ENCODE peak calls at places on chromosomes 1 and 21, in four cellular contexts. Z is HFFc6, V is GM10248, C is progenitor cell of endocrine pancreas. O is an unnamed sample.

GRCh38 chr1:172533511-172534116 is 664 bp downstream of the SUCO start:
- DNase-seq in C (no peak), Z (no peak), V (peak; percentile 10), O (no peak)

GRCh38 chr1:207883104-207883651 is 27.7 kb downstream of the CD34 start:
- DNase-seq in Z (no peak), V (no peak), C (no peak), O (no peak)

GRCh38 chr1:186628910-186629309 is 51.3 kb downstream of the PTGS2 start:
- DNase-seq in V (no peak), Z (no peak), C (no peak), O (no peak)

GRCh38 chr1:150165622-150166612 is 16.2 kb downstream of the PLEKHO1 start:
- DNase-seq in Z (peak; percentile 40), V (peak; percentile 65), C (no peak), O (no peak)

GRCh38 chr1:248841702-248842395 is 3.8 kb downstream of the ZNF672 start:
- DNase-seq in V (no peak), Z (peak; percentile 48), C (no peak), O (no peak)

GRCh38 chr1:62515055-62515454 is 78.2 kb downstream of the USP1 start:
- DNase-seq in V (no peak), C (no peak), Z (no peak), O (no peak)

GRCh38 chr1:211420845-211421454 is 71.0 kb downstream of the RD3 start:
- DNase-seq in V (no peak), C (no peak), Z (peak; percentile 10), O (no peak)

GRCh38 chr1:32742132-32742947 is 39.8 kb upstream of the SYNC start:
- DNase-seq in Z (no peak), V (no peak), C (peak; percentile 31), O (no peak)

GRCh38 chr21:14826630-14827029 is 238.2 kb downstream of the NRIP1 start:
- DNase-seq in C (no peak), V (peak; percentile 14), Z (no peak), O (no peak)

GRCh38 chr1:99869304-99869703 is 19.1 kb downstream of the AGL start:
- DNase-seq in Z (no peak), C (no peak), V (no peak), O (peak; percentile 25)

GRCh38 chr1:221739677-221740025 is 2.2 kb downstream of the DUSP10 start:
- DNase-seq in Z (no peak), V (no peak), C (no peak), O (no peak)

GRCh38 chr1:41483960-41484844 is at the start of gene EDN2:
- DNase-seq in C (no peak), V (no peak), Z (no peak), O (no peak)

GRCh38 chr1:71882241-71883036 is 399.9 kb downstream of the NEGR1 start:
- DNase-seq in V (no peak), Z (no peak), C (no peak), O (no peak)

GRCh38 chr1:27672750-27673112 is 739 bp upstream of the IFI6 start:
- DNase-seq in C (no peak), Z (peak; percentile 38), V (no peak), O (no peak)
- TF ChIP-seq CTCF in C (no peak), Z (no peak), V (no peak), O (no peak)

GRCh38 chr1:183655562-183656075 is 2.5 kb upstream of the APOBEC4 start:
- DNase-seq in C (peak; percentile 61), V (peak; percentile 78), Z (peak; percentile 74), O (peak; percentile 59)
- TF ChIP-seq CTCF in C (peak; percentile 91), V (peak; percentile 69), Z (peak; percentile 98), O (peak; percentile 73)

GRCh38 chr1:158972841-158973240 is 36.9 kb upstream of the IFI16 start:
- DNase-seq in V (no peak), Z (no peak), C (no peak), O (no peak)
- TF ChIP-seq CTCF in V (peak; percentile 11), Z (no peak), C (peak; percentile 18), O (no peak)

GRCh38 chr1:16066245-16066644 is 7.2 kb downstream of the FAM131C start:
- DNase-seq in V (no peak), C (no peak), Z (no peak), O (no peak)

GRCh38 chr1:16065197-16065576 is 8.3 kb downstream of the FAM131C start:
- DNase-seq in C (no peak), V (no peak), Z (no peak), O (no peak)

GRCh38 chr1:16063226-16063829 is 10.1 kb downstream of the FAM131C start:
- DNase-seq in C (no peak), V (no peak), Z (no peak), O (no peak)

GRCh38 chr1:16063921-16064320 is 9.5 kb downstream of the FAM131C start:
- DNase-seq in Z (no peak), V (no peak), C (no peak), O (no peak)

DNA sequence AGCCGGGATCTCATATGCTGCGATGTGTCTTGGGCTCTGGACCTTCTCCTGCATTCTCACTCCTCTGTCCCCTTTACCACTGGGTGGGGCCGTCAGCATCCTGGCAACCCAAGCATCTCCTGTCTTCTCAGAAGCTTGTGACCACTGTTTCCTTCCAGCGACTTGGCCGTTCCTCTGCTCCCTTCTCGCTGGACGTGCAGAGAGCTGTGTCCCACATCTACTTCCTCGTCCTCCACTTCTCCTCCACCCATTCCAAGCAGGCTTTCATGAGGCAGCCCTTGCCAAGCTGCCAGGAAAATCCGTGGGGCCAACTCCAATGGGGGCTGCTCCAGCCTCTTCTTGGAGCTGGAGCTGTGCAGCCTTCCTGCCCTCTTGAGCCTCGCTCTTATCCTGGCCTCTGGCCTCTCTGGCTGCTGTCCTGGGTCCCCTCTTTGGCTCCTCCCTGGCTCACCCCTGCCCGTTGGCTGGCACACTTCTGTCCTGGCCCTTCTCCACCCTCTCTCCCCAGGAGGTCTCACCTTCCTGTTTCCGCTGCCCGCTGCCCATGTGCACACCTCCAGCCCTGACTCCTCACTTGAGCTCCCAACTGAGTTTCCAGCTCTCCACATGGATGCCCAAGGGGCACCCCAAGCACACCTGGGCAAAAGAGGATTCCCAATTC is 8.8 kb downstream of the FAM131C start:
- DNase-seq in V (no peak), Z (no peak), C (no peak), O (no peak)
- TF ChIP-seq CTCF in V (no peak), Z (peak; percentile 37), C (no peak), O (no peak)

DNA sequence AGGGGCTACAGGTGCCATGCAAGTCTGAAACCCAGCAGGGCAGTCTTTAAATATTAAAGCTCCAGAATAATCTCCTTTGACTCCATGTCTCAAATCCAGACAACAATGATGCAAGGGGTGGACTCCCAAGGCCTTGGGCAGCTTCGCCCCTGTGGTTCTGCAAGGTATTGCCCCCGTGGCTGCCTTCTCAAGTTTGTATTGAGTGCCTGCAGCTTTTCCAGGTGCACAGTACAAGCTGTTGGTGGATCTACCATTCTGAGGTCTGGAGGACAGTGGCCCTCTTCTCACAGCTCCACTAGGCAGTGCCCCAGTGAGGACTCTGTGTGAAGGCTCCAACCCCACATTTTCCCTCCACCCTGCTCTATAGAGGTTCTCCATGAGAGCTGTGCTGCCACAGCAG is 3.7 kb upstream of the MROH9 start:
- DNase-seq in C (no peak), V (no peak), Z (no peak), O (no peak)
- TF ChIP-seq CTCF in C (peak; percentile 18), V (no peak), Z (peak; percentile 32), O (no peak)

GRCh38 chr1:203117611-203118575 is 9.6 kb upstream of the ADORA1 start:
- DNase-seq in Z (peak; percentile 45), V (peak; percentile 83), C (peak; percentile 82), O (peak; percentile 22)
- TF ChIP-seq CTCF in Z (peak; percentile 87), V (peak; percentile 61), C (peak; percentile 88), O (peak; percentile 85)

GRCh38 chr1:180932373-180932772 is 19.7 kb downstream of the KIAA1614 start:
- DNase-seq in C (no peak), V (no peak), Z (no peak), O (no peak)

GRCh38 chr1:180935326-180936109 is 22.8 kb downstream of the KIAA1614 start:
- DNase-seq in Z (no peak), V (peak; percentile 80), C (no peak), O (no peak)

GRCh38 chr1:180934563-180934962 is 21.9 kb downstream of the KIAA1614 start:
- DNase-seq in V (peak; percentile 51), C (no peak), Z (no peak), O (no peak)

GRCh38 chr1:180931529-180931928 is 18.8 kb downstream of the KIAA1614 start:
- DNase-seq in Z (no peak), V (no peak), C (no peak), O (no peak)

DNA sequence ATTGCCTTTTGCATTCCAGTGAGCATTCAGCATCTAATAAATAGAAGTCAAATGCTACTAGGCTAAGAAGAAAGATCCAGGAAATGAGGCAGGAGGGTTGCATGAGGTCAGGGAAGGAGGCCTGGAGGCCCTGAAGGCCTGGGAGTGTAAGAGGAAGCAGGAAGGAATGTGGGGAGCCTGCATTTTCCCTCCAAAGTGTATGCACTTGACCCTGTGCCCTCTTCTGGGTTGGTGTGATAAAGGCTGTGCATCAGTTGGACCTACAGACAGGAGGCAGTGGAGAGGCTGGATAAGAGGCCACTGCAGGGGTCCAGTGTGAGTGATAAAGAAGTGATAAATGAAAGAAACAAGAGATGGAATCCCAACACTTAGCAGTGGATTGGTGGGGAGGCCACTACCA is 20.4 kb downstream of the KIAA1614 start:
- DNase-seq in C (no peak), V (no peak), Z (no peak), O (no peak)
- TF ChIP-seq CTCF in C (no peak), V (no peak), Z (no peak), O (no peak)